ENCODE peak calls at places on chromosome 13, in seven cellular contexts. S is CD8-positive, alpha-beta memory T cell; M is IMR-90; J is left lung; R is uterus; X is upper lobe of right lung; W is GM23338. G is an unnamed sample. For H3K4me1, the result is how much of the 10 kb centered on the place peaks cover.

GRCh38 chr13:24308068-24308445 is 1.3 kb upstream of the C1QTNF9 start:
- DNase-seq in W (no peak), J (no peak), M (no peak), S (no peak), R (no peak), X (no peak), G (peak)

GRCh38 chr13:36421447-36421846 is 10.8 kb upstream of the CCNA1 start:
- DNase-seq in W (no peak), J (no peak), S (no peak), X (no peak), R (no peak), M (no peak), G (no peak)

GRCh38 chr13:36789061-36789460 is 30.0 kb upstream of the RFXAP start:
- DNase-seq in J (no peak), M (peak), R (no peak), W (no peak), X (no peak), S (no peak), G (no peak)

GRCh38 chr13:44273991-44274810 is 99.4 kb upstream of the SERP2 start:
- DNase-seq in X (no peak), R (no peak), M (peak), W (no peak), J (no peak), S (no peak), G (no peak)

GRCh38 chr13:95122063-95122462 is 179.2 kb downstream of the ABCC4 start:
- DNase-seq in J (no peak), X (no peak), M (peak), S (no peak), R (no peak), W (no peak), G (no peak)

GRCh38 chr13:53266757-53267156 is 238.1 kb downstream of the OLFM4 start:
- DNase-seq in X (no peak), S (no peak), M (no peak), W (no peak), R (no peak), J (no peak), G (no peak)

GRCh38 chr13:36712785-36713184 is 39.0 kb downstream of the SERTM1 start:
- DNase-seq in X (no peak), M (peak), R (peak), S (no peak), J (no peak), W (no peak), G (no peak)

GRCh38 chr13:73077867-73078266 is 19.1 kb downstream of the KLF5 start:
- DNase-seq in M (no peak), S (no peak), W (no peak), J (no peak), X (no peak), R (no peak), G (no peak)

GRCh38 chr13:62643007-62643483 is 1227.4 kb upstream of the PCDH20 start:
- DNase-seq in M (peak), X (no peak), W (no peak), J (no peak), R (no peak), S (no peak), G (no peak)

GRCh38 chr13:44238011-44238421 is 135.6 kb upstream of the SERP2 start:
- DNase-seq in W (no peak), M (peak), R (no peak), X (no peak), J (no peak), S (no peak), G (no peak)

GRCh38 chr13:80227645-80228044 is 113.3 kb downstream of the SPRY2 start:
- DNase-seq in S (no peak), J (no peak), W (no peak), R (no peak), M (no peak), X (no peak), G (no peak)

GRCh38 chr13:43959291-43959690 is 79.6 kb downstream of the LACC1 start:
- DNase-seq in X (no peak), M (no peak), W (no peak), J (no peak), R (no peak), S (no peak), G (no peak)

GRCh38 chr13:19601749-19602725 is 31.4 kb upstream of the MPHOSPH8 start:
- DNase-seq in X (peak), M (peak), W (peak), J (peak), S (no peak), R (no peak), G (no peak)

GRCh38 chr13:77213644-77214043 is 113.2 kb downstream of the MYCBP2 start:
- DNase-seq in W (no peak), X (no peak), M (peak), J (no peak), R (no peak), S (no peak), G (no peak)

GRCh38 chr13:114314074-114314912 is at the start of gene CHAMP1:
- DNase-seq in S (peak), W (peak), J (peak), X (peak), M (peak), R (peak), G (no peak)
- H3K4me1 ChIP-seq in S (under half), W (under half), J (under half), X (under half), M (under half), R (under half), G (half or more)

DNA sequence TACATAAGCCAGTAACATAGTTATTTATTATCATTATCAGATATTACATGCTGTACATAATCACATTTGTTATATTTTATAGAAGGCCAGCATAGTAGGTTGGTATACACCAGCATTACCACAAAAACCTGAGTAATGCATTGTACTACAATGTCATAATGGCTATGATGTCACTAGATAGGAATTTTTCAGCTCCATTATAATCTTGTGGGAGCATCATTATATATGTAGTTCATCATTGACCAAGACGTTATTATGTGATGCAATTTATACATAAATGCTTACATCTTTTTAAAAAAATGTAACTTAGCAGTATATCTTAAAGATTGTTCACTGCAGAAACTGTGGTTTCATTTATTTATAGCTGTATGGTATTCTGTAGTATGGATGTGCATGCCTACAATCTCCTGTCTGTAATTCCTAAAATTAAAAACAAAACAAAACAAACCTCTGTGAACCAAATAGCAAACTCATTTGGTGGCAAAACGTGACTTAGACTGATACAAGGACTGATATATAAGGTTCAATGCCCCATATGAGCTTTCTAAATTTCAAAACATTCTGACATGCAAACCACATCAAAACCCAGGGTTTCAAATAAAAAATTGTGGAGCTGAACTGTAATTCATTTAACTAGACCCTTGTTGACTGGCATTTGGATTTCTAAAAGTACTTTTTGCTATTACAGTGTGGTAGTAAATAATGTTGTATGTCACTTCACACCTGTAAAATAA is 250.9 kb downstream of the DLEU7 start:
- DNase-seq in R (no peak), X (no peak), M (peak), W (no peak), J (no peak), S (no peak), G (no peak)
- H3K4me1 ChIP-seq in R (under half), X (under half), M (under half), W (under half), J (under half), S (under half), G (under half)

DNA sequence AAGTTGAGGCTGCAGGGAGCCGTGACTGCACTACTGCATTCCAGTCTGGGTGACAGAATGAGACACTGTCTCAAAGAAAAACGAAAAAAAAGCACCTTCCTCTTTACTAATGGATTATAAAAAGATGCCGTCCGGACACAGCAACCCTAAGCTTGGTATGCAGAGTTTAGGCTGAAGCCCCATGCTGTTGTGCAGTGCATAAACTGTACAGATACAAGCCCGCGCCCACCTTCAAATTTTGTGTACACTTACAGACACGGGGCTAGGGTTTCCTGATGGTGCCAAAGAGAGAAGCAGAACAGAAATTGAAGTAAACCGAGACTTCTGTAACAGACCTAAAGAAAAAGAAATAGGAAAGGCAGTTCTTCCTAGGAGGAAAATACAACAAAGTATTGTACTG is 9.0 kb downstream of the LPAR6 start:
- DNase-seq in X (no peak), S (no peak), J (no peak), W (no peak), M (no peak), R (no peak), G (no peak)
- H3K4me1 ChIP-seq in X (under half), S (half or more), J (half or more), W (under half), M (under half), R (under half), G (half or more)

DNA sequence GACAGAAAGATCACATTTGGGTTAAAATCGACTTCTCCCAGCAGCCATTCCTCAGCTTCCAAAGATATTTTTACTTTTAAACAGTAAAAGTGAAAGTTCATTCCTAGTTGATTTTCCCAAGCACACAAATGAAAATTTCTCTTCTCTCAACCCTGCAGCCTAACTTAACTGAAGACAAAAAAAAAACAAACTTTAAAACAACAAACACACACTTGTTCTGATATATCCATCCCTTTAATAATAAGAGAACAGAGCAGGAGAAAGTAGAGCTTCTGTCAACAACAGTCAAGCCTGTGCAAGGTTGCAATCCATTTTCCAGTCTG is 72.9 kb downstream of the STK24 start:
- DNase-seq in R (no peak), X (no peak), S (no peak), W (no peak), J (no peak), M (no peak), G (no peak)
- H3K4me1 ChIP-seq in R (under half), X (half or more), S (under half), W (under half), J (half or more), M (under half), G (half or more)

DNA sequence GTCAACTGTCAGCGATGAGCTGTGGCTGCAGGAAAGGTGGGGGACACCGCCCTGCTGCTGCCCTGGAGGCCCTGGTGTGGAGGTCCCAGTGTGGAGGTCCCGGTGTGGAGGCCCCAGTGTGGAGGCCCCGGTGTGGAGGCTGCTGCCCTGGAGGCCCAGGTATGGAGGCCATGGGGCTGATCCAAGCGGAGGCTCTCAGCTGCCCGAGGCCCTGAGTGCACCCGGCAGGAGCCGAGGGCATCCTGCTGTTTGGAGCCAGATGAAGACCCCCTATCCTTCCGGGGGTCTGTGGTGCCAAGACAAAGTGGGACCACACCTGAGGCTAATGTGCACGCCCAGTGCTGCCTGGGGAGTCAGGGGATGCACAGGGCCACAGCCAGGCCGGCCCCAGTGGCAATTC is 210.4 kb upstream of the SOX1 start:
- DNase-seq in X (no peak), S (no peak), M (no peak), R (no peak), W (no peak), J (no peak), G (peak)
- H3K4me1 ChIP-seq in X (under half), S (under half), M (under half), R (under half), W (under half), J (under half), G (under half)

GRCh38 chr13:99217461-99218101 is 16.9 kb downstream of the UBAC2 start:
- DNase-seq in J (no peak), R (no peak), W (no peak), X (no peak), S (peak), M (no peak), G (no peak)
- H3K4me1 ChIP-seq in J (under half), R (under half), W (under half), X (under half), S (half or more), M (under half), G (under half)

GRCh38 chr13:99237981-99238662 is 20.1 kb downstream of the GPR18 start:
- DNase-seq in X (no peak), W (no peak), M (no peak), R (no peak), S (peak), J (no peak), G (no peak)
- H3K4me1 ChIP-seq in X (under half), W (under half), M (under half), R (under half), S (under half), J (under half), G (under half)

GRCh38 chr13:40579535-40579934 is 86.9 kb downstream of the FOXO1 start:
- DNase-seq in M (no peak), X (no peak), R (no peak), S (no peak), J (no peak), W (no peak), G (no peak)
- H3K4me1 ChIP-seq in M (under half), X (under half), R (under half), S (half or more), J (under half), W (half or more), G (half or more)

GRCh38 chr13:114263590-114263989 is 17.8 kb upstream of the UPF3A start:
- DNase-seq in M (no peak), S (no peak), J (no peak), R (no peak), W (no peak), X (no peak), G (no peak)
- H3K4me1 ChIP-seq in M (under half), S (under half), J (under half), R (under half), W (under half), X (under half), G (under half)

GRCh38 chr13:97259787-97260641 is 37.9 kb downstream of the MBNL2 start:
- DNase-seq in J (no peak), X (no peak), R (no peak), M (peak), W (no peak), S (no peak), G (no peak)
- H3K4me1 ChIP-seq in J (half or more), X (half or more), R (under half), M (under half), W (under half), S (under half), G (half or more)